ENCODE peak calls at places on chromosomes 6 and 20, in six cellular contexts. H, Z, K, M, U and V are unnamed samples.

GRCh38 chr6:152893187-152893586 is 89.7 kb downstream of the FBXO5 start:
- ATAC-seq in K (no peak), Z (no peak), M (no peak), U (no peak), H (no peak), V (no peak)

GRCh38 chr6:18432180-18432579 is 45.0 kb downstream of the RNF144B start:
- ATAC-seq in H (no peak), M (peak), Z (no peak), K (no peak), U (peak), V (peak)

GRCh38 chr6:127880452-127880851 is 20.4 kb downstream of the THEMIS start:
- ATAC-seq in H (no peak), M (no peak), U (no peak), K (peak), Z (no peak), V (no peak)

GRCh38 chr6:33895296-33895695 is 91.5 kb upstream of the MLN start:
- ATAC-seq in H (no peak), U (no peak), Z (no peak), M (no peak), K (no peak), V (no peak)

GRCh38 chr20:50279988-50280850 is 89.6 kb downstream of the CEBPB start:
- ATAC-seq in U (no peak), Z (no peak), H (no peak), K (no peak), M (no peak), V (no peak)

GRCh38 chr6:137977206-137977605 is 110.1 kb downstream of the TNFAIP3 start:
- ATAC-seq in M (no peak), Z (no peak), U (no peak), K (no peak), H (no peak), V (no peak)

GRCh38 chr6:1792989-1793388 is 183.3 kb downstream of the FOXC1 start:
- ATAC-seq in K (peak), M (no peak), H (peak), U (peak), Z (peak), V (no peak)

GRCh38 chr6:126374372-126374771 is 34.5 kb downstream of the CENPW start:
- ATAC-seq in M (no peak), Z (no peak), U (no peak), H (no peak), K (no peak), V (no peak)

GRCh38 chr6:142821860-142822259 is 123.1 kb downstream of the HIVEP2 start:
- ATAC-seq in K (peak), H (no peak), U (no peak), M (no peak), Z (no peak), V (no peak)

GRCh38 chr6:159807150-159807859 is 7.2 kb downstream of the PNLDC1 start:
- ATAC-seq in U (no peak), Z (no peak), H (peak), M (no peak), K (no peak), V (no peak)

GRCh38 chr20:62922451-62922921 is 3.8 kb downstream of the DIDO1 start:
- ATAC-seq in H (no peak), M (no peak), U (no peak), K (no peak), Z (no peak), V (no peak)

GRCh38 chr6:133969285-133969946 is 16.4 kb downstream of the TBPL1 start:
- ATAC-seq in K (peak), Z (no peak), U (no peak), M (no peak), H (no peak), V (no peak)

GRCh38 chr20:54044156-54044555 is 26.2 kb downstream of the BCAS1 start:
- ATAC-seq in K (peak), H (no peak), Z (no peak), U (peak), M (peak), V (peak)

GRCh38 chr6:157292202-157292601 is 31.1 kb downstream of the TMEM242 start:
- ATAC-seq in U (no peak), M (no peak), H (no peak), Z (no peak), K (peak), V (no peak)

GRCh38 chr20:50464026-50464724 is 46.0 kb upstream of the PTPN1 start:
- ATAC-seq in M (peak), K (peak), H (peak), Z (peak), U (peak), V (peak)

GRCh38 chr6:102389994-102390393 is 996.5 kb downstream of the GRIK2 start:
- ATAC-seq in U (no peak), M (peak), K (no peak), Z (no peak), H (no peak), V (no peak)

GRCh38 chr6:444653-445275 is 53.2 kb downstream of the IRF4 start:
- ATAC-seq in K (no peak), Z (no peak), H (no peak), M (no peak), U (no peak), V (no peak)

GRCh38 chr20:2398453-2398852 is 17.8 kb downstream of the TGM6 start:
- ATAC-seq in H (no peak), Z (no peak), K (no peak), M (no peak), U (no peak), V (no peak)

GRCh38 chr20:23690581-23690980 is 1.7 kb upstream of the CST4 start:
- ATAC-seq in K (no peak), U (no peak), H (no peak), M (no peak), Z (no peak), V (no peak)
- TF ChIP-seq EP300 in K (no peak), U (no peak), H (no peak), M (no peak), Z (no peak), V (no peak)

GRCh38 chr6:39821739-39822532 is 29.8 kb downstream of the DAAM2 start:
- ATAC-seq in Z (no peak), H (no peak), U (no peak), M (no peak), K (no peak), V (peak)

GRCh38 chr6:39819676-39820075 is 27.5 kb downstream of the DAAM2 start:
- ATAC-seq in K (no peak), M (peak), Z (no peak), H (no peak), U (no peak), V (no peak)

GRCh38 chr6:39819226-39819625 is 27.1 kb downstream of the DAAM2 start:
- ATAC-seq in K (no peak), M (peak), Z (no peak), U (no peak), H (no peak), V (no peak)

GRCh38 chr6:39820553-39820952 is 28.4 kb downstream of the DAAM2 start:
- ATAC-seq in Z (no peak), K (no peak), M (no peak), H (no peak), U (no peak), V (no peak)

GRCh38 chr6:39821014-39821738 is 29.0 kb downstream of the DAAM2 start:
- ATAC-seq in U (no peak), H (no peak), M (no peak), Z (no peak), K (no peak), V (no peak)
- TF ChIP-seq POLR2A in U (no peak), H (no peak), M (no peak), Z (no peak), K (no peak), V (no peak)

GRCh38 chr6:37765182-37765780 is 54.2 kb upstream of the ZFAND3 start:
- ATAC-seq in Z (no peak), U (no peak), K (no peak), M (no peak), H (no peak), V (no peak)
- H3K4me3 ChIP-seq in Z (no peak), U (no peak), K (no peak), M (no peak), H (no peak), V (no peak)

GRCh38 chr20:25017257-25017803 is 24.8 kb upstream of the APMAP start:
- ATAC-seq in M (peak), U (no peak), H (peak), K (no peak), Z (no peak), V (no peak)
- TF ChIP-seq EP300 in M (no peak), U (no peak), H (no peak), K (no peak), Z (no peak), V (no peak)

GRCh38 chr6:169724554-169725269 is 412 bp upstream of the PHF10 start:
- ATAC-seq in H (peak), Z (peak), U (peak), K (peak), M (peak), V (peak)
- TF ChIP-seq POLR2A in H (peak), Z (peak), U (peak), K (peak), M (no peak), V (peak)

DNA sequence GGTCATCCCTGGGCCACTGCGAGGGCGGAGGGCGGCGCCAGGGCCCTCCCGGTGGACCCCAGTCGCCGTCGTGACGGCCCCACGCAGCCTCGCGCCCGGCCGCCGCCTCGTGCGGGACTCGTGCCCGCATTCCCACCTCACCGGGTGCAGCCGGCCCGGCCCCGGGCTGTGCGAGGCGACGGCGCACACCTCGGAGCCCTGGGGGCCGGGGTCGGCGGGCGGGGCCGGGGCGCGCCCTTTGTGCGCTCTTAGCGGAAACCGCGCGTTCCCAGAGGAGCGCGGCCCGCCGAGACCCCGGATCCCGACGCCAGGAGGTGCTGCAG is 5.5 kb upstream of the DLL1 start:
- ATAC-seq in U (no peak), K (no peak), M (no peak), H (no peak), Z (no peak), V (no peak)
- H3K4me3 ChIP-seq in U (no peak), K (no peak), M (peak), H (no peak), Z (peak), V (no peak)

GRCh38 chr20:46312945-46313861 is 4.9 kb upstream of the CDH22 start:
- ATAC-seq in H (no peak), Z (no peak), U (no peak), M (no peak), K (no peak), V (no peak)
- TF ChIP-seq EP300 in H (no peak), Z (no peak), U (no peak), M (no peak), K (no peak), V (no peak)

DNA sequence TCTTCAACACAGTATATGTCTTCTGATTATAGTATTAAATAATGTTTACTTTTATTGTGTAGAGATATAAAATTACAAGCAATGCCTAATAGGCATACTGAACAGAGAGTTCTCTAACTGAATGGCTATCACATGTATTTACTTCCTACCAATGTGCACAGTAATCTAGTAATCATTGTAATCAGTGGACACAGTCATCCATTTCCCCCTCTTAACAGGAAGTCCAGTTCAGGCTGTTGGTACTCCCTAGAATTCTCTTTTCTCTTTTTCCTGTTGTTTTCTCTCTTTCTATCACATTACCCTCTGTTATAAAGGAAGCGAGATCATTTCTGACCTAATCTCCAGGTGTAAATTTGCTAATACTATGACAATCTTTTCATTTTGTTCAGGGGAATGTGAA is 172.5 kb downstream of the HTR1B start:
- ATAC-seq in M (no peak), K (no peak), U (no peak), H (no peak), Z (no peak), V (no peak)
- TF ChIP-seq POLR2A in M (no peak), K (no peak), U (no peak), H (no peak), Z (no peak), V (no peak)

GRCh38 chr20:38665094-38665493 is 59.2 kb upstream of the SLC32A1 start:
- ATAC-seq in K (no peak), Z (no peak), U (no peak), M (no peak), H (peak), V (no peak)
- H3K4me3 ChIP-seq in K (no peak), Z (no peak), U (no peak), M (no peak), H (no peak), V (no peak)

DNA sequence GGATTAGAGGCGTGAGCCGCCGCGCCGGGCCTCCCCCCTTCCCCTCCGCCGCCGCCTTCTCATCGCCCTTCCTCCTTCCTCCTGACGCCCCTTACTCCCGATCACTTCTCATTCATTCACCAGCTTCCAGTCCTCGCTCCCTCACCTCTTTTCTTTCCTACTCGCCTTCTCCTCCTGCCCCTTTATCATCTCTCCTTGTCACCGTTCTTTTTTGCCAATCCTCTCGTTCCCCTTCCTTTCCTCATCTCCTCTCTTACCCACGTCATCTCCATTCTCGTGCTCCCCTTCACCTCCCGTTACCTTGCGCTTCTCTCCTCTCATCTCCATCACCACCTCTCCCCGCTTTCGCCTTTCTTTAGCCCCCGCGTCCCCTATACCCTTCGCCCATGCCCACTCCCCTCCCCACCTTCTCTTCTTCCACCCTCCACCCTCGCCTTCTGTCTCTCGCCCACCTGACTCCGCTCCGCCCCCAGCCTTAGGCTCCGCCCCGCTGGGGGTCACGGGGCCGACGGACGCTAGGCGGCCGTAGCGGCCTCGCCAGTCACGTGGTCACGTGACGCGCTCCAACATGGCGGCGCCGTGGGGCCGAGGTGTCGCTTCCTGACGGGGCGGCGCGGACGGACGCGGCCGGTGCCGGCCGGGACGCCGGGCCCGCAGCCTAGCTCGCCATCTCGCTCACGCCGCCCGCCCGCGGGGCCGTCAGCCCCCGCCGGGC is at the start of gene ARFGEF2:
- ATAC-seq in M (peak), Z (peak), K (peak), H (peak), U (peak), V (peak)
- TF ChIP-seq EP300 in M (no peak), Z (no peak), K (peak), H (peak), U (peak), V (no peak)